ENCODE peak calls at places on chromosomes 4 and X, in eight cellular contexts. One of them, this sample, is unnamed.

GRCh38 chr4:146381263-146381872 is 140.4 kb downstream of the SLC10A7 start:
- DNase-seq in upper lobe of right lung: no peak
- DNase-seq in MM.1S: no peak
- DNase-seq in hepatocyte: no peak
- DNase-seq in CD8-positive, alpha-beta T cell: no peak
- DNase-seq in HL-60: peak
- DNase-seq in colonic mucosa: no peak
- DNase-seq in SK-N-SH: peak
- DNase-seq in this sample: no peak

GRCh38 chrX:75228854-75229253 is 45.0 kb upstream of the UPRT start:
- DNase-seq in upper lobe of right lung: no peak
- DNase-seq in CD8-positive, alpha-beta T cell: no peak
- DNase-seq in colonic mucosa: no peak
- DNase-seq in MM.1S: no peak
- DNase-seq in HL-60: no peak
- DNase-seq in SK-N-SH: no peak
- DNase-seq in hepatocyte: no peak
- DNase-seq in this sample: peak

GRCh38 chr4:182126096-182126495 is 117.1 kb upstream of the TENM3 start:
- DNase-seq in upper lobe of right lung: no peak
- DNase-seq in hepatocyte: no peak
- DNase-seq in colonic mucosa: no peak
- DNase-seq in HL-60: no peak
- DNase-seq in CD8-positive, alpha-beta T cell: no peak
- DNase-seq in MM.1S: no peak
- DNase-seq in SK-N-SH: no peak
- DNase-seq in this sample: no peak

GRCh38 chr4:159016527-159017137 is 86.2 kb upstream of the RAPGEF2 start:
- DNase-seq in colonic mucosa: no peak
- DNase-seq in SK-N-SH: peak
- DNase-seq in HL-60: no peak
- DNase-seq in upper lobe of right lung: no peak
- DNase-seq in CD8-positive, alpha-beta T cell: no peak
- DNase-seq in MM.1S: peak
- DNase-seq in hepatocyte: peak
- DNase-seq in this sample: no peak

GRCh38 chrX:64204701-64205440 is 637 bp downstream of the AMER1 start:
- DNase-seq in SK-N-SH: peak
- DNase-seq in MM.1S: peak
- DNase-seq in upper lobe of right lung: peak
- DNase-seq in CD8-positive, alpha-beta T cell: no peak
- DNase-seq in HL-60: peak
- DNase-seq in colonic mucosa: peak
- DNase-seq in hepatocyte: peak
- DNase-seq in this sample: no peak

GRCh38 chrX:31271615-31272471 is 200.0 kb upstream of the FTHL17 start:
- DNase-seq in upper lobe of right lung: no peak
- DNase-seq in CD8-positive, alpha-beta T cell: no peak
- DNase-seq in colonic mucosa: no peak
- DNase-seq in HL-60: no peak
- DNase-seq in hepatocyte: no peak
- DNase-seq in SK-N-SH: no peak
- DNase-seq in MM.1S: no peak
- DNase-seq in this sample: no peak

GRCh38 chr4:98662619-98663225 is 4.3 kb upstream of the TSPAN5 start:
- DNase-seq in colonic mucosa: no peak
- DNase-seq in upper lobe of right lung: no peak
- DNase-seq in HL-60: no peak
- DNase-seq in CD8-positive, alpha-beta T cell: no peak
- DNase-seq in SK-N-SH: no peak
- DNase-seq in MM.1S: peak
- DNase-seq in hepatocyte: no peak
- DNase-seq in this sample: no peak

GRCh38 chrX:107226766-107227165 is 20.4 kb downstream of the DNAAF6 start:
- DNase-seq in colonic mucosa: no peak
- DNase-seq in SK-N-SH: peak
- DNase-seq in upper lobe of right lung: no peak
- DNase-seq in MM.1S: no peak
- DNase-seq in CD8-positive, alpha-beta T cell: no peak
- DNase-seq in HL-60: no peak
- DNase-seq in hepatocyte: no peak
- DNase-seq in this sample: no peak

GRCh38 chr4:118968006-118968405 is 79.4 kb downstream of the SYNPO2 start:
- DNase-seq in upper lobe of right lung: no peak
- DNase-seq in HL-60: peak
- DNase-seq in SK-N-SH: no peak
- DNase-seq in colonic mucosa: peak
- DNase-seq in hepatocyte: peak
- DNase-seq in CD8-positive, alpha-beta T cell: no peak
- DNase-seq in MM.1S: peak
- DNase-seq in this sample: peak

GRCh38 chr4:40881851-40882250 is 132.1 kb downstream of the NSUN7 start:
- DNase-seq in MM.1S: no peak
- DNase-seq in CD8-positive, alpha-beta T cell: no peak
- DNase-seq in SK-N-SH: peak
- DNase-seq in upper lobe of right lung: no peak
- DNase-seq in colonic mucosa: no peak
- DNase-seq in HL-60: no peak
- DNase-seq in hepatocyte: no peak
- DNase-seq in this sample: no peak
- TF ChIP-seq CTCF in MM.1S: no peak
- TF ChIP-seq CTCF in CD8-positive, alpha-beta T cell: no peak
- TF ChIP-seq CTCF in SK-N-SH: no peak
- TF ChIP-seq CTCF in upper lobe of right lung: no peak
- TF ChIP-seq CTCF in colonic mucosa: no peak
- TF ChIP-seq CTCF in HL-60: no peak
- TF ChIP-seq CTCF in hepatocyte: no peak
- TF ChIP-seq CTCF in this sample: no peak

DNA sequence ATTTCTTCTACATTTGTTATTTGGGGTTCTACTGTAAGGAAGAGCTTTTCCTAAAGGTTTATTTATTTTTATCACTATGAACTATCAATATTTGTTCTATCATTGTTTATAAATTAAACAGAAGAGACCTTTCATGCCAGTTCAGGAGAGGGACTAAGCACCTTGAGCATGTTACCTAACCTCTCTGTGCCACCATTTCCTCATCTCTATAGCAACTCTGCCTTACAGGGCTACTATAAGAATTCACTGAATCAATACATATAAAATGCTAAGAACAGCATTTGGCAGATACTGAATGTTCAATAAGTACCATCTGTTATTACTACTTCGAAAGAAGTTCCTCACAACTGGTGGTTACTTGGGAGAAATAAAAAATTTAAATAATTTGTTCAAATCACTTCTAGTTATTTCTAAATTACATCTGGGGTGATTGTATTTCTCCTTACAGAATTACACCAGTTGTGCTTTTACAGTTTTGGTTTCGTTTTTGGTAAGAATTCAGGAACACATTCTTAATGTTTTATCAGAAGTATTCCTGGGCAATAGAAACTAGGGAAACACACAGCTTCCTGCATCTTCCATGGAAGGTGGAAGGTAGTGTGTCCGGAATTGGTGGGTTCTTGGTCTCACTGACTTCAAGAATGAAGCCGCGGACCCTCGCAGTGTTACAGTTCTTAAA is 32.9 kb downstream of the EREG start:
- DNase-seq in CD8-positive, alpha-beta T cell: no peak
- DNase-seq in colonic mucosa: no peak
- DNase-seq in HL-60: peak
- DNase-seq in upper lobe of right lung: no peak
- DNase-seq in SK-N-SH: no peak
- DNase-seq in hepatocyte: no peak
- DNase-seq in MM.1S: peak
- DNase-seq in this sample: no peak
- H3K4me3 ChIP-seq in CD8-positive, alpha-beta T cell: peak
- H3K4me3 ChIP-seq in colonic mucosa: peak
- H3K4me3 ChIP-seq in HL-60: peak
- H3K4me3 ChIP-seq in upper lobe of right lung: peak
- H3K4me3 ChIP-seq in SK-N-SH: peak
- H3K4me3 ChIP-seq in hepatocyte: no peak
- H3K4me3 ChIP-seq in MM.1S: peak
- H3K4me3 ChIP-seq in this sample: peak

GRCh38 chr4:88091378-88091777 is 67.1 kb downstream of the ABCG2 start:
- DNase-seq in upper lobe of right lung: no peak
- DNase-seq in HL-60: no peak
- DNase-seq in hepatocyte: no peak
- DNase-seq in SK-N-SH: no peak
- DNase-seq in colonic mucosa: no peak
- DNase-seq in CD8-positive, alpha-beta T cell: no peak
- DNase-seq in MM.1S: no peak
- DNase-seq in this sample: no peak

GRCh38 chr4:88090898-88091297 is 67.5 kb downstream of the ABCG2 start:
- DNase-seq in colonic mucosa: no peak
- DNase-seq in CD8-positive, alpha-beta T cell: no peak
- DNase-seq in hepatocyte: no peak
- DNase-seq in HL-60: no peak
- DNase-seq in SK-N-SH: no peak
- DNase-seq in MM.1S: peak
- DNase-seq in upper lobe of right lung: no peak
- DNase-seq in this sample: no peak

GRCh38 chr4:88087004-88087403 is 71.4 kb downstream of the ABCG2 start:
- DNase-seq in HL-60: no peak
- DNase-seq in upper lobe of right lung: no peak
- DNase-seq in MM.1S: no peak
- DNase-seq in colonic mucosa: no peak
- DNase-seq in hepatocyte: no peak
- DNase-seq in SK-N-SH: no peak
- DNase-seq in CD8-positive, alpha-beta T cell: no peak
- DNase-seq in this sample: no peak
- TF ChIP-seq CTCF in HL-60: no peak
- TF ChIP-seq CTCF in upper lobe of right lung: no peak
- TF ChIP-seq CTCF in MM.1S: no peak
- TF ChIP-seq CTCF in colonic mucosa: no peak
- TF ChIP-seq CTCF in hepatocyte: no peak
- TF ChIP-seq CTCF in SK-N-SH: no peak
- TF ChIP-seq CTCF in CD8-positive, alpha-beta T cell: no peak
- TF ChIP-seq CTCF in this sample: no peak

DNA sequence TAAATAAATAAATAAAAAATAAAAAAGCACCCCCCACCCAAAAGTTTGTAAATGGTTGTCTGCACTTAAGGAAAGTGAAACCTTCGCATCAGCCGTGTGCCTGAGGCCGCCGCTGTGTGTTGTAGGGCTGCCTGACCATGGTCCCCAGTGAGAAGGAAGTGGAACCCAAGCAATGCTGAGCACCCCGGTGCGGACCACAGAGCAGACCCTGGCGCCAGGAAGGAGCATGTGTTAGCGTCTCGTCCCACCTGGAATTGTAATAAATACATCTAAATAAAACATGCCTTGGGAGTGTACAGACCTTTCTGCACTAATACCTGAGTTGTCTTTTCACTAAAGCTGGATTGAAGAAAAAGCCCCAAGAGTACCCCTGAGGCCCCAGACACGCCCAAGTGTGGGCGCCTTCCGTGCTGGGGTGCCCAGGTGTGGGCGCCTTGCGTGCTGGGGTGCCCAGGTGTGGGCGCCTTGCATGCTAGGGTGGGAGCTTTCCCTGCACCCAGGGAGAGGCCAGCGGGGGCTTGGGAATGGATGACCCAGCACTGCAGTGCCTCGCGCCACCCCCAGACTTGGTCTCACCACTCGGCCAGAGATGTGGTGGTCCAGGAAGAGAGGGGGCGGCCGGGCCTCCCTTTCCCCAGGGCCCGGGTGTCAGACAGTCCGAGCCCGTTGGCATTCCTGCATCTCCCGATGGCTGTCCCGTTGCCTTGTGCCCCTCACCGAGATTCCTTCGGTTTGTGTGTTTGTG is 33.7 kb downstream of the HTT-AS start:
- DNase-seq in CD8-positive, alpha-beta T cell: no peak
- DNase-seq in colonic mucosa: no peak
- DNase-seq in SK-N-SH: no peak
- DNase-seq in MM.1S: peak
- DNase-seq in HL-60: no peak
- DNase-seq in upper lobe of right lung: no peak
- DNase-seq in hepatocyte: no peak
- DNase-seq in this sample: peak
- H3K4me3 ChIP-seq in CD8-positive, alpha-beta T cell: peak
- H3K4me3 ChIP-seq in colonic mucosa: peak
- H3K4me3 ChIP-seq in SK-N-SH: no peak
- H3K4me3 ChIP-seq in MM.1S: peak
- H3K4me3 ChIP-seq in HL-60: no peak
- H3K4me3 ChIP-seq in upper lobe of right lung: peak
- H3K4me3 ChIP-seq in hepatocyte: no peak
- H3K4me3 ChIP-seq in this sample: peak

GRCh38 chrX:53236025-53236679 is 11.1 kb upstream of the KDM5C start:
- DNase-seq in SK-N-SH: no peak
- DNase-seq in HL-60: no peak
- DNase-seq in colonic mucosa: no peak
- DNase-seq in hepatocyte: no peak
- DNase-seq in CD8-positive, alpha-beta T cell: no peak
- DNase-seq in MM.1S: no peak
- DNase-seq in upper lobe of right lung: no peak
- DNase-seq in this sample: no peak

GRCh38 chrX:53242310-53242709 is 17.3 kb upstream of the KDM5C start:
- DNase-seq in HL-60: no peak
- DNase-seq in CD8-positive, alpha-beta T cell: no peak
- DNase-seq in SK-N-SH: no peak
- DNase-seq in colonic mucosa: no peak
- DNase-seq in hepatocyte: no peak
- DNase-seq in upper lobe of right lung: no peak
- DNase-seq in MM.1S: no peak
- DNase-seq in this sample: no peak

GRCh38 chrX:53237056-53237455 is 12.0 kb upstream of the KDM5C start:
- DNase-seq in HL-60: no peak
- DNase-seq in CD8-positive, alpha-beta T cell: no peak
- DNase-seq in upper lobe of right lung: no peak
- DNase-seq in MM.1S: no peak
- DNase-seq in colonic mucosa: no peak
- DNase-seq in SK-N-SH: no peak
- DNase-seq in hepatocyte: no peak
- DNase-seq in this sample: no peak

GRCh38 chrX:53241558-53241957 is 16.6 kb upstream of the KDM5C start:
- DNase-seq in SK-N-SH: no peak
- DNase-seq in upper lobe of right lung: no peak
- DNase-seq in CD8-positive, alpha-beta T cell: no peak
- DNase-seq in MM.1S: no peak
- DNase-seq in HL-60: no peak
- DNase-seq in colonic mucosa: no peak
- DNase-seq in hepatocyte: no peak
- DNase-seq in this sample: no peak

GRCh38 chrX:53239474-53239873 is 14.5 kb upstream of the KDM5C start:
- DNase-seq in MM.1S: peak
- DNase-seq in SK-N-SH: no peak
- DNase-seq in CD8-positive, alpha-beta T cell: no peak
- DNase-seq in colonic mucosa: no peak
- DNase-seq in HL-60: peak
- DNase-seq in upper lobe of right lung: no peak
- DNase-seq in hepatocyte: no peak
- DNase-seq in this sample: no peak
- TF ChIP-seq CTCF in MM.1S: peak
- TF ChIP-seq CTCF in SK-N-SH: peak
- TF ChIP-seq CTCF in CD8-positive, alpha-beta T cell: no peak
- TF ChIP-seq CTCF in colonic mucosa: no peak
- TF ChIP-seq CTCF in HL-60: no peak
- TF ChIP-seq CTCF in upper lobe of right lung: no peak
- TF ChIP-seq CTCF in hepatocyte: no peak
- TF ChIP-seq CTCF in this sample: peak

GRCh38 chrX:72069380-72070160 is 62.1 kb downstream of the RTL5 start:
- DNase-seq in hepatocyte: no peak
- DNase-seq in CD8-positive, alpha-beta T cell: no peak
- DNase-seq in HL-60: peak
- DNase-seq in SK-N-SH: no peak
- DNase-seq in colonic mucosa: no peak
- DNase-seq in MM.1S: no peak
- DNase-seq in upper lobe of right lung: no peak
- DNase-seq in this sample: no peak
- H3K4me3 ChIP-seq in hepatocyte: no peak
- H3K4me3 ChIP-seq in CD8-positive, alpha-beta T cell: no peak
- H3K4me3 ChIP-seq in HL-60: no peak
- H3K4me3 ChIP-seq in SK-N-SH: peak
- H3K4me3 ChIP-seq in colonic mucosa: no peak
- H3K4me3 ChIP-seq in MM.1S: no peak
- H3K4me3 ChIP-seq in upper lobe of right lung: no peak
- H3K4me3 ChIP-seq in this sample: no peak